ENCODE peak calls at places on chromosomes 13 and 19, in seven cellular contexts. C is H1, R is K562, B is GM12878, F is SK-N-SH, J is HepG2, W is HCT116. O is an unnamed sample. For H3K4me1, the result is how much of the 10 kb centered on the place peaks cover.

GRCh38 chr19:4456843-4457653 is 546 bp downstream of the UBXN6 start:
- DNase-seq in C (peak), R (peak), B (no peak), F (peak), J (no peak), W (no peak), O (peak)

GRCh38 chr19:14347999-14348889 is 33.0 kb upstream of the ADGRE5 start:
- DNase-seq in C (peak), R (peak), B (no peak), F (peak), J (peak), W (no peak), O (no peak)

GRCh38 chr19:30562981-30563380 is 190.8 kb downstream of the ZNF536 start:
- DNase-seq in C (no peak), R (no peak), B (no peak), F (no peak), J (no peak), W (no peak), O (no peak)

GRCh38 chr13:73945871-73946270 is 188.3 kb downstream of the KLF12 start:
- DNase-seq in C (no peak), R (no peak), B (no peak), F (peak), J (no peak), W (no peak), O (no peak)

GRCh38 chr19:38037151-38037611 is 130.2 kb downstream of the SIPA1L3 start:
- DNase-seq in C (no peak), R (no peak), B (no peak), F (no peak), J (no peak), W (no peak), O (no peak)

GRCh38 chr13:107210216-107211010 is 642.5 kb upstream of the ARGLU1 start:
- DNase-seq in C (no peak), R (no peak), B (no peak), F (no peak), J (no peak), W (no peak), O (no peak)

GRCh38 chr13:75812751-75813181 is 176.6 kb downstream of the LMO7 start:
- DNase-seq in C (no peak), R (no peak), B (no peak), F (peak), J (no peak), W (no peak), O (no peak)

GRCh38 chr19:39379865-39380399 is 11.0 kb downstream of the PAF1 start:
- DNase-seq in C (no peak), R (no peak), B (no peak), F (no peak), J (no peak), W (no peak), O (no peak)

GRCh38 chr13:50509167-50509566 is 334.3 kb downstream of the DLEU7 start:
- DNase-seq in C (no peak), R (no peak), B (no peak), F (no peak), J (peak), W (no peak), O (no peak)

GRCh38 chr13:39968646-39969475 is 313.4 kb downstream of the COG6 start:
- DNase-seq in C (no peak), R (no peak), B (no peak), F (no peak), J (no peak), W (no peak), O (no peak)

GRCh38 chr13:41456768-41457588 is at the start of gene RGCC:
- DNase-seq in C (no peak), R (peak), B (no peak), F (peak), J (peak), W (peak), O (no peak)

GRCh38 chr13:102251817-102252216 is 150.0 kb downstream of the FGF14 start:
- DNase-seq in C (no peak), R (no peak), B (no peak), F (peak), J (no peak), W (no peak), O (no peak)

GRCh38 chr19:19817357-19817756 is 4.2 kb downstream of the ZNF506 start:
- DNase-seq in C (no peak), R (no peak), B (no peak), F (no peak), J (no peak), W (no peak), O (no peak)

GRCh38 chr19:50238043-50238442 is 34.6 kb downstream of the MYH14 start:
- DNase-seq in C (no peak), R (no peak), B (no peak), F (no peak), J (no peak), W (no peak), O (no peak)

GRCh38 chr13:52010890-52011689 is at the start of gene ATP7B:
- DNase-seq in C (no peak), R (peak), B (no peak), F (peak), J (peak), W (no peak), O (no peak)

GRCh38 chr19:11902228-11902627 is 14.6 kb downstream of the ZNF69 start:
- DNase-seq in C (no peak), R (no peak), B (no peak), F (no peak), J (no peak), W (no peak), O (no peak)

DNA sequence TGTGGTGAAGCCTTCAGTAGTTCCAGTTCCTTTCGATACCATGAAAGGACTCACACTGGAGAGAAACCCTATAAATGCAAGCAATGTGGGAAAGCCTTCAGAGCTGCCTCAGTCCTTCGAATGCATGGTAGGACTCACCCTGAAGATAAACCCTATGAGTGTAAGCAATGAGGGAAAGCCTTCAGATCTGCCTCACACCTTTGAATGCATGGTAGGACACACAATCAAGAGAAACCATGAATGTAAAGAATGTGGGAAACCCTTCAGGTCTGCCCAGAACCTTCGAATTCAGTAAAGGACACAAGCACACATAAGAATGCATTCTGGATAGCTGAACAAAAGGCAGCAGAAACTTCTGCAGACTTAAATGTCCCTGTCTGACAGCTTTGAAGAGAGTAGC is 18.3 kb downstream of the ZNF69 start:
- DNase-seq in C (no peak), R (no peak), B (no peak), F (no peak), J (no peak), W (no peak), O (no peak)
- H3K4me3 ChIP-seq in C (no peak), R (no peak), B (no peak), F (peak), J (no peak), W (no peak), O (no peak)

GRCh38 chr19:2237869-2238153 is 1.2 kb downstream of the SF3A2 start:
- DNase-seq in C (no peak), R (no peak), B (no peak), F (no peak), J (no peak), W (no peak), O (no peak)

GRCh38 chr19:2235396-2236284 is 489 bp downstream of the PLEKHJ1 start:
- DNase-seq in C (no peak), R (no peak), B (no peak), F (peak), J (peak), W (no peak), O (no peak)

GRCh38 chr19:2236285-2237050 is at the start of the genes PLEKHJ1 and SF3A2:
- DNase-seq in C (peak), R (peak), B (peak), F (peak), J (peak), W (peak), O (peak)

GRCh38 chr19:2239173-2239572 is 2.5 kb downstream of the SF3A2 start:
- DNase-seq in C (no peak), R (no peak), B (no peak), F (no peak), J (no peak), W (no peak), O (no peak)

GRCh38 chr19:2237051-2237868 is 636 bp downstream of the SF3A2 start:
- DNase-seq in C (no peak), R (no peak), B (no peak), F (no peak), J (no peak), W (no peak), O (no peak)
- H3K4me1 ChIP-seq in C (under half), R (under half), B (under half), F (under half), J (half or more), W (under half), O (under half)

GRCh38 chr19:17311455-17312248 is 2.3 kb downstream of the DDA1 start:
- DNase-seq in C (no peak), R (no peak), B (no peak), F (no peak), J (peak), W (no peak), O (no peak)
- TF ChIP-seq YY1 in C (no peak), R (no peak), B (no peak), F (no peak), J (no peak), W (no peak), O (no peak)

DNA sequence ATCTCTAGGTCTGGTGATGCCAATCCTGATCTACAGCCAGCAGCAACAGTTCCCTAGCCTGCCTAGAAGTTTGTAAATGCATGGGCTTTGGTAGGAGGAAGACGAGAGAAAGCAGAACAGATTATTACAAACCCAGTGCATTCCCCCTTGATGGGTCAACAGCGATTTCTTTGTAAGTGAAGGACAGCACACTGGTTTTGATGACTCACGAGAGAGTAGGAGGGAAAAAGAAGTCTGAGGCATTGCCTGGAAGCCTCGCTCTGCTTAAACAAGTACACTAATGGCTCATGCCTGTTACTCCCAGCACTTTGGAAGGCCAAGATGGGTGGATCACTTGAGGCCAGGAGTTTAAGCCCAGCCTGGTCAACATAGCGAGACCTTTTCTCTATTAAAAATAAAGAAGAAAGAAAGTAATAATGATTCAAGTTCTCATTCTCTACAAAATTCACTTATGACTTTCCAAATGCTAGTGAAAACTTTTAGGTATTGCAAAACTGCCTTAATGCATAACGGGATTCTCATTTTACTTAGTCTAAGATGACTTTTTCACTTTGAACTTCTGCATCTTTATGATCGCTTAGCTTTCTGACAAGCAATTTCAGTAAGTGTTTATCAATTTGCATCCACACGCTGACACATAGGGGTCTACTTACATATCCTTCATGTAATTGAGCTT is 47.7 kb upstream of the USPL1 start:
- DNase-seq in C (peak), R (peak), B (no peak), F (no peak), J (peak), W (peak), O (peak)
- H3K4me3 ChIP-seq in C (no peak), R (no peak), B (no peak), F (no peak), J (no peak), W (peak), O (no peak)

GRCh38 chr13:91184244-91184926 is 163.1 kb upstream of the MIR17HG start:
- DNase-seq in C (no peak), R (no peak), B (no peak), F (no peak), J (no peak), W (no peak), O (no peak)
- H3K4me1 ChIP-seq in C (under half), R (under half), B (under half), F (under half), J (under half), W (under half), O (under half)

DNA sequence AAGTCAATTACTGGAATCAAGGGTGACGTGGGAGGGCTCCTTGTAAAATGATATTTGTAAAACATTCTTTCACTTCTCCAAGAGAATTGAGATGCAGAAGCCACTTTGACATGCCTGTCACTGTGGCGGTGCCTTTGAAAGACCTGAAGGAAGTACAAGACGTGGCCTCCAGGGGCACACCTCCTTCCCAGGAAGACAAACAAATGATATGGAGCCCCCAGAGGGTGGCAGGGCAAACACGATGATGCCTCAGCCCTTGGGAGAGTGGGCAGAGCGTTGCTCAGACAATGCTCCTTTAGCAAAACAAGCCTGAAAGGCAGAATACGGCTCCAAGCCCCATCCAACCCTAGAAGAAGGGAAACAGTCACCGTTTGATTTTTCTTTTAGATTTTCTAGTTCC is 9.3 kb upstream of the ATP12A start:
- DNase-seq in C (no peak), R (peak), B (no peak), F (peak), J (no peak), W (peak), O (no peak)
- TF ChIP-seq YY1 in C (no peak), R (no peak), B (no peak), F (no peak), J (no peak), W (no peak), O (no peak)

GRCh38 chr13:90551253-90551652 is 796.2 kb upstream of the MIR17HG start:
- DNase-seq in C (no peak), R (no peak), B (no peak), F (no peak), J (no peak), W (no peak), O (no peak)

GRCh38 chr13:90552702-90553101 is 794.8 kb upstream of the MIR17HG start:
- DNase-seq in C (no peak), R (no peak), B (no peak), F (no peak), J (no peak), W (no peak), O (no peak)

GRCh38 chr13:90545070-90545840 is 802.2 kb upstream of the MIR17HG start:
- DNase-seq in C (no peak), R (no peak), B (no peak), F (no peak), J (no peak), W (no peak), O (no peak)

GRCh38 chr13:90542959-90543358 is 804.5 kb upstream of the MIR17HG start:
- DNase-seq in C (no peak), R (no peak), B (no peak), F (no peak), J (no peak), W (no peak), O (no peak)

GRCh38 chr13:90547272-90547790 is 800.2 kb upstream of the MIR17HG start:
- DNase-seq in C (no peak), R (no peak), B (no peak), F (no peak), J (no peak), W (no peak), O (no peak)
- H3K4me3 ChIP-seq in C (no peak), R (no peak), B (no peak), F (no peak), J (no peak), W (no peak), O (no peak)

DNA sequence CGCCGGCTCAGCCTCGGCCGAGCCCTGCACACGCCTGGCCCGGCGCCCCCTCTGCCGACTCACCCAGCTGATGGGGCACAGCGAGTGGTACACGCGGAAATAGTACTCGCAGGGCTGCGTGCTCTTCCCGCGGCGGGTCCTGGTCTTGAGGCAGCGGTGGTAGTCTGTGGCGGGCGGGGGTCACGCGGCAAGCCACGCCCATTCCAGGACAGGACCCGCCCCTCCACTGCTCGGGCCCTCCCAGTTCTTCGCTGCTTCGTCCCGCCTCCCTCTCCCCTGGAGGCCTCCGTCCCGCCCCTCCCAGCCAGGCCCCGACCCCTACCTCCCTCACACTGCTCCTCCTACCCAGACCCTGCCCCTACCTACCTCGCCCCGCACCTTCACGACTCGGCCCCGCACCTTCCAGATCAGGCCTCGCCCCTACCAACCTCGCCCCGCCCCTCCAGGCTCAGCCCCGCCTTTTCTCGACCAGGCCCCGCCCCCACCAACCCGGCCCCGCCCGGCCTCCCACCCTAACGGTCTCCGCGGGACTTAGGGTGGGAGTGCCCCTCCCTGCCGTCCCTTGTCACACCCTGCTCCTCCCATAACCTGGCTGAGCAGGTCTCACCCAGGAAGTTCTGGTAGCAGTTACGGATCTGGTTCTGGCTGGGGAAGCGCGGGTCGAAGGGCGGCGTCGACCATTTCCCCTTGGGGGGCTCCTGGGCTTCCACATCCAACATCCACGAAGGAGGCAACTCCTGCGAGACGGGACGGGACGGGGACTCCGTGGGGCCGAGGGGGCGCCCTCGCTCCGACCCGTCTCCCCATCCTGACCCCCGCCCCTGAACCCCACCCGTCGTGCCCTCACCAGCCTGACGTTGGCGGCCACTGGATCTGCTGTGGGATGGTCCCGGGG is 469 bp downstream of the COX6B2 start:
- DNase-seq in C (no peak), R (peak), B (no peak), F (peak), J (no peak), W (peak), O (peak)
- H3K4me1 ChIP-seq in C (under half), R (under half), B (under half), F (under half), J (under half), W (under half), O (under half)

O was measured in NT2/D1.